ENCODE peak calls at places on chromosome X, in eight cellular contexts. One of them, this sample, is unnamed.

GRCh38 chrX:66632473-66632872 is 6.4 kb downstream of the EDA2R start:
- DNase-seq in fibroblast of lung: peak; percentile 50
- DNase-seq in GM12865: no peak
- DNase-seq in A673: no peak
- DNase-seq in adrenal gland: no peak
- DNase-seq in endothelial cell: no peak
- DNase-seq in nephron progenitor cell: no peak
- DNase-seq in testis: no peak
- DNase-seq in this sample: no peak

GRCh38 chrX:153539171-153539978 is 21.9 kb downstream of the ATP2B3 start:
- DNase-seq in fibroblast of lung: peak; percentile 36
- DNase-seq in GM12865: peak; percentile 54
- DNase-seq in A673: peak; percentile 58
- DNase-seq in adrenal gland: peak; percentile 84
- DNase-seq in endothelial cell: peak; percentile 80
- DNase-seq in nephron progenitor cell: peak; percentile 80
- DNase-seq in testis: peak; percentile 67
- DNase-seq in this sample: peak; percentile 4

GRCh38 chrX:153778151-153778551 is 2.7 kb upstream of the SRPK3 start:
- DNase-seq in fibroblast of lung: no peak
- DNase-seq in GM12865: no peak
- DNase-seq in A673: no peak
- DNase-seq in adrenal gland: no peak
- DNase-seq in endothelial cell: no peak
- DNase-seq in nephron progenitor cell: no peak
- DNase-seq in testis: no peak
- DNase-seq in this sample: no peak

GRCh38 chrX:12991575-12991974 is 16.7 kb downstream of the TMSB4X start:
- DNase-seq in fibroblast of lung: no peak
- DNase-seq in GM12865: no peak
- DNase-seq in A673: no peak
- DNase-seq in adrenal gland: no peak
- DNase-seq in endothelial cell: no peak
- DNase-seq in nephron progenitor cell: no peak
- DNase-seq in testis: no peak
- DNase-seq in this sample: no peak

GRCh38 chrX:253451-254297 is 27.5 kb upstream of the PLCXD1 start:
- DNase-seq in fibroblast of lung: no peak
- DNase-seq in GM12865: no peak
- DNase-seq in A673: no peak
- DNase-seq in adrenal gland: no peak
- DNase-seq in endothelial cell: no peak
- DNase-seq in nephron progenitor cell: no peak
- DNase-seq in testis: no peak
- DNase-seq in this sample: no peak

GRCh38 chrX:104288269-104288668 is 33.5 kb upstream of the ESX1 start:
- DNase-seq in fibroblast of lung: no peak
- DNase-seq in GM12865: no peak
- DNase-seq in A673: no peak
- DNase-seq in adrenal gland: no peak
- DNase-seq in endothelial cell: no peak
- DNase-seq in nephron progenitor cell: no peak
- DNase-seq in testis: no peak
- DNase-seq in this sample: no peak

GRCh38 chrX:150958177-150958576 is 25.0 kb upstream of the HMGB3 start:
- DNase-seq in fibroblast of lung: no peak
- DNase-seq in GM12865: no peak
- DNase-seq in A673: no peak
- DNase-seq in adrenal gland: peak; percentile 55
- DNase-seq in endothelial cell: no peak
- DNase-seq in nephron progenitor cell: no peak
- DNase-seq in testis: no peak
- DNase-seq in this sample: no peak

GRCh38 chrX:41733939-41734338 is 10.0 kb downstream of the GPR82 start:
- DNase-seq in fibroblast of lung: no peak
- DNase-seq in GM12865: peak; percentile 90
- DNase-seq in A673: no peak
- DNase-seq in adrenal gland: no peak
- DNase-seq in endothelial cell: no peak
- DNase-seq in nephron progenitor cell: no peak
- DNase-seq in testis: no peak
- DNase-seq in this sample: no peak

GRCh38 chrX:18160369-18160768 is 60.3 kb downstream of the BEND2 start:
- DNase-seq in fibroblast of lung: no peak
- DNase-seq in GM12865: no peak
- DNase-seq in A673: peak; percentile 19
- DNase-seq in adrenal gland: no peak
- DNase-seq in endothelial cell: no peak
- DNase-seq in nephron progenitor cell: no peak
- DNase-seq in testis: peak; percentile 45
- DNase-seq in this sample: no peak

GRCh38 chrX:133307637-133308485 is 89.7 kb upstream of the TFDP3 start:
- DNase-seq in fibroblast of lung: no peak
- DNase-seq in GM12865: no peak
- DNase-seq in A673: no peak
- DNase-seq in adrenal gland: no peak
- DNase-seq in endothelial cell: peak; percentile 16
- DNase-seq in nephron progenitor cell: peak; percentile 25
- DNase-seq in testis: no peak
- DNase-seq in this sample: no peak

GRCh38 chrX:69067841-69068240 is 97.4 kb downstream of the PJA1 start:
- DNase-seq in fibroblast of lung: no peak
- DNase-seq in GM12865: no peak
- DNase-seq in A673: no peak
- DNase-seq in adrenal gland: no peak
- DNase-seq in endothelial cell: no peak
- DNase-seq in nephron progenitor cell: no peak
- DNase-seq in testis: no peak
- DNase-seq in this sample: no peak

GRCh38 chrX:134669378-134670098 is 11.3 kb upstream of the PLAC1 start:
- DNase-seq in fibroblast of lung: peak; percentile 93
- DNase-seq in GM12865: no peak
- DNase-seq in A673: no peak
- DNase-seq in adrenal gland: no peak
- DNase-seq in endothelial cell: no peak
- DNase-seq in nephron progenitor cell: no peak
- DNase-seq in testis: no peak
- DNase-seq in this sample: peak; percentile 77

GRCh38 chrX:7316280-7316679 is 168.3 kb upstream of the PUDP start:
- DNase-seq in fibroblast of lung: peak; percentile 2
- DNase-seq in GM12865: no peak
- DNase-seq in A673: no peak
- DNase-seq in adrenal gland: no peak
- DNase-seq in endothelial cell: no peak
- DNase-seq in nephron progenitor cell: no peak
- DNase-seq in testis: no peak
- DNase-seq in this sample: no peak

GRCh38 chrX:12319012-12319519 is 180.8 kb downstream of the FRMPD4 start:
- DNase-seq in fibroblast of lung: no peak
- DNase-seq in GM12865: no peak
- DNase-seq in A673: no peak
- DNase-seq in adrenal gland: no peak
- DNase-seq in endothelial cell: no peak
- DNase-seq in nephron progenitor cell: no peak
- DNase-seq in testis: peak; percentile 13
- DNase-seq in this sample: no peak

GRCh38 chrX:134551365-134552095 is 91.6 kb downstream of the HPRT1 start:
- DNase-seq in fibroblast of lung: peak; percentile 65
- DNase-seq in GM12865: no peak
- DNase-seq in A673: peak; percentile 37
- DNase-seq in adrenal gland: no peak
- DNase-seq in endothelial cell: no peak
- DNase-seq in nephron progenitor cell: no peak
- DNase-seq in testis: no peak
- DNase-seq in this sample: no peak

GRCh38 chrX:134676440-134676839 is 18.2 kb upstream of the PLAC1 start:
- DNase-seq in fibroblast of lung: peak; percentile 86
- DNase-seq in GM12865: no peak
- DNase-seq in A673: no peak
- DNase-seq in adrenal gland: no peak
- DNase-seq in endothelial cell: no peak
- DNase-seq in nephron progenitor cell: no peak
- DNase-seq in testis: peak; percentile 16
- DNase-seq in this sample: no peak

GRCh38 chrX:44903107-44903506 is 30.1 kb downstream of the KDM6A start:
- DNase-seq in fibroblast of lung: peak; percentile 85
- DNase-seq in GM12865: peak; percentile 45
- DNase-seq in A673: peak; percentile 56
- DNase-seq in adrenal gland: no peak
- DNase-seq in endothelial cell: no peak
- DNase-seq in nephron progenitor cell: no peak
- DNase-seq in testis: no peak
- DNase-seq in this sample: no peak

GRCh38 chrX:83508526-83509245 is 596 bp downstream of the POU3F4 start:
- DNase-seq in fibroblast of lung: peak; percentile 38
- DNase-seq in GM12865: no peak
- DNase-seq in A673: no peak
- DNase-seq in adrenal gland: no peak
- DNase-seq in endothelial cell: no peak
- DNase-seq in nephron progenitor cell: no peak
- DNase-seq in testis: no peak
- DNase-seq in this sample: no peak

GRCh38 chrX:33357606-33358005 is 146.3 kb upstream of the DMD start:
- DNase-seq in fibroblast of lung: no peak
- DNase-seq in GM12865: no peak
- DNase-seq in A673: no peak
- DNase-seq in adrenal gland: no peak
- DNase-seq in endothelial cell: no peak
- DNase-seq in nephron progenitor cell: no peak
- DNase-seq in testis: no peak
- DNase-seq in this sample: no peak

GRCh38 chrX:65607070-65607742 is 60.2 kb upstream of the MSN start:
- DNase-seq in fibroblast of lung: peak; percentile 27
- DNase-seq in GM12865: peak; percentile 35
- DNase-seq in A673: no peak
- DNase-seq in adrenal gland: no peak
- DNase-seq in endothelial cell: no peak
- DNase-seq in nephron progenitor cell: no peak
- DNase-seq in testis: no peak
- DNase-seq in this sample: no peak

GRCh38 chrX:113741744-113742143 is 842.1 kb upstream of the HTR2C start:
- DNase-seq in fibroblast of lung: peak; percentile 29
- DNase-seq in GM12865: peak; percentile 17
- DNase-seq in A673: peak; percentile 19
- DNase-seq in adrenal gland: no peak
- DNase-seq in endothelial cell: peak; percentile 14
- DNase-seq in nephron progenitor cell: peak; percentile 20
- DNase-seq in testis: peak; percentile 23
- DNase-seq in this sample: peak; percentile 22

GRCh38 chrX:10444204-10444603 is 176.2 kb downstream of the MID1 start:
- DNase-seq in fibroblast of lung: no peak
- DNase-seq in GM12865: no peak
- DNase-seq in A673: no peak
- DNase-seq in adrenal gland: no peak
- DNase-seq in endothelial cell: peak; percentile 5
- DNase-seq in nephron progenitor cell: no peak
- DNase-seq in testis: no peak
- DNase-seq in this sample: no peak
- TF ChIP-seq CTCF in fibroblast of lung: no peak
- TF ChIP-seq CTCF in GM12865: no peak
- TF ChIP-seq CTCF in A673: no peak
- TF ChIP-seq CTCF in adrenal gland: no peak
- TF ChIP-seq CTCF in endothelial cell: no peak
- TF ChIP-seq CTCF in nephron progenitor cell: no peak
- TF ChIP-seq CTCF in testis: no peak
- TF ChIP-seq CTCF in this sample: no peak

GRCh38 chrX:53445977-53446376 is 11.8 kb upstream of the HSD17B10 start:
- DNase-seq in fibroblast of lung: peak; percentile 15
- DNase-seq in GM12865: peak; percentile 49
- DNase-seq in A673: peak; percentile 62
- DNase-seq in adrenal gland: peak; percentile 51
- DNase-seq in endothelial cell: peak; percentile 36
- DNase-seq in nephron progenitor cell: peak; percentile 44
- DNase-seq in testis: peak; percentile 37
- DNase-seq in this sample: no peak
- TF ChIP-seq CTCF in fibroblast of lung: peak; percentile 59
- TF ChIP-seq CTCF in GM12865: peak; percentile 52
- TF ChIP-seq CTCF in A673: peak; percentile 80
- TF ChIP-seq CTCF in adrenal gland: peak; percentile 50
- TF ChIP-seq CTCF in endothelial cell: peak; percentile 31
- TF ChIP-seq CTCF in nephron progenitor cell: peak; percentile 50
- TF ChIP-seq CTCF in testis: no peak
- TF ChIP-seq CTCF in this sample: peak; percentile 71

DNA sequence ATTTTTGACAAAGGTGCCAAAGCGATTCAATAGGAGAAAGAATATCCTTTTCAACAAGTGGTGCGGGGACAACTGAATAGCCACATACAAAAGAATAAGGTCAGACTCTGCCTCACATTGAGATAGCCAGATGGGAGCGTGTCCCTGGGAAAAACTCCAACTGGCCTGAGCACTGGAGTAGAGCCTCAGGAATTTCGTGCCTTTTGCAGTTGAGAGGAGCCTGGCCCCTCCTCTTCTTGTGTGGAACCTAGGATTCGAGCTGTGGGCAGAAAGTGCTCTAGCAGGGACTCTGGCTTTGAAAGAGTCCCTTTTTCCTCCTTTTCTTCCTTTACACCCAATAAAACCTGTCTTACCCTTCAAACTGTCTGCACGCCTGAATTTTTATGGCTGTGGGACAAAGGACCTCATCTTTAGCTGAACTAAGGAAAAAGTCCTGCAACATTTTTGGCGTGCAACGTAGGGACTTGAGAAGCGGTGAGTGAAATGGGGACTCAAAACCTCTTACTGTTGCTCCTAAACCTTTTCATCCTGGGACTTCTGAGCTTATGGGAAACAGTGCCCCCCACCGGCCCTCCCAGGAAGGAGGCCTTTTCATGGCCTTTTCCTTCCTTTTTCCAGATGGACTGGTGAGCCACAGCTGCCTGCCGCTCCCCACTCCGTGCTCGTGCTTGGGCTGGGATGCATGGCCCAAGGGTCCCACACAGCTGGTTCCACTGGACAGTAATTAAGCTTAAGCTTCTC is 68.6 kb downstream of the BMP15 start:
- DNase-seq in fibroblast of lung: peak; percentile 4
- DNase-seq in GM12865: no peak
- DNase-seq in A673: no peak
- DNase-seq in adrenal gland: no peak
- DNase-seq in endothelial cell: no peak
- DNase-seq in nephron progenitor cell: no peak
- DNase-seq in testis: peak; percentile 16
- DNase-seq in this sample: no peak
- TF ChIP-seq CTCF in fibroblast of lung: no peak
- TF ChIP-seq CTCF in GM12865: no peak
- TF ChIP-seq CTCF in A673: no peak
- TF ChIP-seq CTCF in adrenal gland: no peak
- TF ChIP-seq CTCF in endothelial cell: no peak
- TF ChIP-seq CTCF in nephron progenitor cell: no peak
- TF ChIP-seq CTCF in testis: no peak
- TF ChIP-seq CTCF in this sample: no peak

GRCh38 chrX:122880952-122881351 is 303.1 kb upstream of the GRIA3 start:
- DNase-seq in fibroblast of lung: no peak
- DNase-seq in GM12865: no peak
- DNase-seq in A673: no peak
- DNase-seq in adrenal gland: no peak
- DNase-seq in endothelial cell: no peak
- DNase-seq in nephron progenitor cell: no peak
- DNase-seq in testis: no peak
- DNase-seq in this sample: no peak
- TF ChIP-seq CTCF in fibroblast of lung: no peak
- TF ChIP-seq CTCF in GM12865: no peak
- TF ChIP-seq CTCF in A673: no peak
- TF ChIP-seq CTCF in adrenal gland: no peak
- TF ChIP-seq CTCF in endothelial cell: no peak
- TF ChIP-seq CTCF in nephron progenitor cell: no peak
- TF ChIP-seq CTCF in testis: no peak
- TF ChIP-seq CTCF in this sample: no peak